ENCODE peak calls at places on chromosome 3, in five cellular contexts. W is GM23248, N is GM23338, B is MM.1S, H is HCT116. Q is an unnamed sample.
A peak's percentile ranks its signal among the peaks of the same experiment; 100 is the strongest.

GRCh38 chr3:188507244-188507720 is 353.3 kb downstream of the LPP start:
- DNase-seq in N (peak; percentile 49), B (no peak), H (no peak), W (peak; percentile 85), Q (peak; percentile 32)

GRCh38 chr3:182364723-182365650 is 428.3 kb upstream of the ATP11B start:
- DNase-seq in H (peak; percentile 94), N (no peak), W (no peak), B (no peak), Q (no peak)

GRCh38 chr3:171565671-171566070 is 105.5 kb upstream of the TNIK start:
- DNase-seq in H (no peak), W (peak; percentile 53), B (no peak), N (no peak), Q (no peak)

GRCh38 chr3:56783644-56784451 is 17.9 kb downstream of the ARHGEF3 start:
- DNase-seq in W (peak; percentile 73), B (peak; percentile 88), N (no peak), H (no peak), Q (peak; percentile 52)

GRCh38 chr3:188839187-188839695 is 332.5 kb upstream of the TPRG1 start:
- DNase-seq in B (no peak), H (no peak), W (no peak), N (no peak), Q (peak; percentile 71)

GRCh38 chr3:177754508-177754921 is 557.2 kb upstream of the TBL1XR1 start:
- DNase-seq in N (no peak), W (no peak), H (no peak), B (no peak), Q (no peak)

GRCh38 chr3:17302774-17303173 is 418.0 kb downstream of the PLCL2 start:
- DNase-seq in N (no peak), W (peak; percentile 4), H (no peak), B (no peak), Q (no peak)

GRCh38 chr3:64270143-64270542 is 44.9 kb upstream of the PRICKLE2 start:
- DNase-seq in W (no peak), N (peak; percentile 21), H (no peak), B (no peak), Q (no peak)

GRCh38 chr3:27714692-27715453 is 7.2 kb downstream of the EOMES start:
- DNase-seq in H (no peak), W (peak; percentile 46), B (no peak), N (peak; percentile 80), Q (peak; percentile 68)

GRCh38 chr3:181880339-181880738 is 168.6 kb downstream of the SOX2 start:
- DNase-seq in W (no peak), H (no peak), N (no peak), B (no peak), Q (no peak)

GRCh38 chr3:68740087-68740486 is 192.3 kb downstream of the TAFA4 start:
- DNase-seq in N (no peak), W (no peak), B (no peak), H (no peak), Q (no peak)

GRCh38 chr3:170735821-170736220 is 134.2 kb downstream of the RPL22L1 start:
- DNase-seq in N (no peak), B (no peak), H (no peak), W (peak; percentile 5), Q (no peak)

GRCh38 chr3:42489116-42489936 is 13.1 kb upstream of the VIPR1 start:
- DNase-seq in N (no peak), H (no peak), W (no peak), B (no peak), Q (peak; percentile 2)

GRCh38 chr3:10581251-10581650 is 75.9 kb upstream of the ATP2B2 start:
- DNase-seq in N (no peak), H (no peak), B (no peak), W (peak; percentile 22), Q (no peak)

GRCh38 chr3:38805765-38806386 is 10.1 kb downstream of the SCN10A start:
- DNase-seq in W (peak; percentile 80), B (peak; percentile 84), H (peak; percentile 46), N (peak; percentile 95), Q (peak; percentile 88)

GRCh38 chr3:13536832-13537231 is 12.1 kb upstream of the FBLN2 start:
- DNase-seq in N (peak; percentile 42), B (no peak), W (no peak), H (no peak), Q (no peak)

GRCh38 chr3:64954995-64955636 is 267.3 kb upstream of the ADAMTS9 start:
- DNase-seq in B (no peak), N (no peak), H (no peak), W (no peak), Q (no peak)

GRCh38 chr3:27358372-27358771 is 10.8 kb downstream of the NEK10 start:
- DNase-seq in W (no peak), H (no peak), B (no peak), N (no peak), Q (no peak)

DNA sequence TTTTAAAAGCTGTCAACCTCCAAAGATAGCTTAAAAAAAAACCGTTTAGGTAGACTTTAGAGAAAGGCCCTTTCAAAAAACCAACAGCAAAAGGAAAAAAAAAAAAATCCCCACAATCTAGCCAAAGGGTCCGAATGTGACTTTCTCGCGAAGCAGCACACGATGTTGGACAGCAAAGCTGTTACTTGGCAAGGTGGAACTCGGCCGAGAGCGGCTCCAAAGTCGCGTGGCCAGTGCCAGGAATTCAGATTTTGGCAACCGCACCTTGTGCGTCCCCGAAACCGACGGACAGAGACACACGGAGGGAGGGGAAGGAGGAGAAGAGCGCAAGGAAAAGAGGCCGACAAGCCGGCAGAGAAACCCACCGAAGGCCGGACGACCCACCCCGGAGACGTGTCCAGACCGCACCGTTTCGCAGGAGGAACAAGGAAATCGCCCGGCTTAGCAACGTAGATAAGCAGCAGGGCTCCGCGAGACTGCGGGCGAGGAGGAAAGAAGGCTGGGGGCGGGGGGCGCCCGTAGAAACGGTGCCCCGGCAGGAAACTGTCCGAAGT is 517.3 kb downstream of the MECOM start:
- DNase-seq in N (peak; percentile 74), H (no peak), B (no peak), W (peak; percentile 66), Q (peak; percentile 47)
- TF ChIP-seq EZH2phosphoT487 in N (no peak), H (peak; percentile 99), B (no peak), W (no peak), Q (no peak)

GRCh38 chr3:50571486-50571885 is 2.2 kb downstream of the HEMK1 start:
- DNase-seq in N (no peak), W (no peak), H (no peak), B (no peak), Q (no peak)

GRCh38 chr3:50568947-50569749 is at the start of gene HEMK1:
- DNase-seq in W (peak; percentile 100), B (peak; percentile 94), N (peak; percentile 99), H (peak; percentile 94), Q (peak; percentile 99)

GRCh38 chr3:50572801-50573371 is 3.6 kb downstream of the HEMK1 start:
- DNase-seq in B (no peak), H (no peak), W (no peak), N (no peak), Q (no peak)

GRCh38 chr3:50572158-50572557 is 2.8 kb downstream of the HEMK1 start:
- DNase-seq in B (peak; percentile 49), W (peak; percentile 84), H (no peak), N (peak; percentile 81), Q (peak; percentile 83)

GRCh38 chr3:50570508-50571279 is 1.4 kb downstream of the HEMK1 start:
- DNase-seq in B (no peak), H (no peak), N (no peak), W (no peak), Q (no peak)
- H3K4me1 ChIP-seq in B (peaks cover 12% of the 10 kb centered on the region), H (peaks cover 40% of the 10 kb centered on the region), N (no peaks in the 10 kb centered on the region), W (peaks cover 16% of the 10 kb centered on the region), Q (peaks cover 17% of the 10 kb centered on the region)

GRCh38 chr3:142890592-142890991 is 1.7 kb upstream of the PCOLCE2 start:
- DNase-seq in W (no peak), N (no peak), H (no peak), B (no peak), Q (no peak)

GRCh38 chr3:142886938-142887337 is 1.9 kb downstream of the PCOLCE2 start:
- DNase-seq in H (no peak), B (no peak), W (peak; percentile 85), N (no peak), Q (peak; percentile 50)

GRCh38 chr3:142888099-142888483 is 792 bp downstream of the PCOLCE2 start:
- DNase-seq in W (peak; percentile 69), B (no peak), H (peak; percentile 69), N (peak; percentile 77), Q (peak; percentile 21)

GRCh38 chr3:142889263-142890014 is 556 bp upstream of the PCOLCE2 start:
- DNase-seq in W (no peak), N (peak; percentile 16), B (no peak), H (no peak), Q (no peak)

GRCh38 chr3:142888484-142889262 is at the start of gene PCOLCE2:
- DNase-seq in H (peak; percentile 27), N (peak; percentile 64), B (peak; percentile 23), W (peak; percentile 71), Q (peak; percentile 61)
- TF ChIP-seq EZH2 in H (no peak), N (no peak), B (no peak), W (no peak), Q (peak; percentile 50)

DNA sequence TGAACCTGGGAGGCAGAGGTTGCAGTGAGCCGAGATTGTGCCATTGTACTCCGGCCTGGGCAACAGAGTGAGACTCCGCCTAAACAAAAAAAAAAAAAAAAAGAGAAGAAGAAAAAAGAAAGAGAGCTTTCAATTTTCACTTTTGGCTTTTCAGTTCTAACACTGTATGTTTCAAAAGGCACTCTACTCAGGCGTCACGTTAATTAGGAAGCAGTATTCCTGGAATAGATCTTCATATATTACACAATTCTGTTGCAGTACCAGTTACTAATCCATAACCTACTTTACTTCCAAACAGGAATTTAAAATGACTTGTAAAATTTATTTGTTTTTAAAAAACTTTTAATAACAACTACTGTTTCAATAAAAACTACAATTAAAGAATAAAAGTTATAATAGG is 131.7 kb upstream of the PLXND1 start:
- DNase-seq in H (no peak), N (no peak), B (no peak), W (no peak), Q (no peak)
- TF ChIP-seq EZH2phosphoT487 in H (no peak), N (no peak), B (no peak), W (no peak), Q (no peak)

DNA sequence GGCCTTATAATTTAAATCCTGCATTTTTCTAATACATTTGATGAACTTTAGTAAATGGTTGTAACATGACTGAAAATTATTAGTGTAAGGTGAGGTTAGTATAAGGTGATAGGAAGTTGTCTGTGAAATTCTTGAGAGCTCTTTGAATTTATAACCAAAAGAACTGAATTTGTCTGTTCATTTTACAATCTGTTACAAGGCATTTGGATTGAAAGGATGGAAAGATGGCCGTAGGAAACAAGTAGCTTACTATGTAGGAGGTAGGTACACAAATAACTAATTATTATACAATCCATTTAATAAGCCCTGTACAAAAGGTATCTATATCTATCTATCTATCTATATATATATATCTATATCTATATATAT is 6.6 kb downstream of the DIPK2A start:
- DNase-seq in N (no peak), B (no peak), W (no peak), H (no peak), Q (no peak)
- H3K4me1 ChIP-seq in N (peaks cover 35% of the 10 kb centered on the region), B (peaks cover 14% of the 10 kb centered on the region), W (peaks cover 48% of the 10 kb centered on the region), H (peaks cover 10% of the 10 kb centered on the region), Q (peaks cover 18% of the 10 kb centered on the region)

Q was measured in hepatocyte.